ENCODE peak calls at places on chromosomes 6 and 20, in nine cellular contexts. E is right atrium auricular region; Y is ovary; P is CD8-positive, alpha-beta memory T cell; A is tibial nerve; K is cardiac muscle cell; D is SK-N-SH; I is upper lobe of right lung; J is pancreas. U is an unnamed sample.

GRCh38 chr6:166476634-166477215 is 94.0 kb upstream of the MPC1 start:
- DNase-seq in E (no peak), A (no peak), P (no peak), D (no peak), K (no peak), J (no peak), I (no peak), Y (peak; percentile 5), U (no peak)

GRCh38 chr6:150201791-150202329 is 59.0 kb downstream of the PPP1R14C start:
- DNase-seq in A (no peak), Y (no peak), K (no peak), P (no peak), J (no peak), D (no peak), I (no peak), E (no peak), U (no peak)

GRCh38 chr6:166822609-166823008 is 133.7 kb downstream of the RNASET2 start:
- DNase-seq in D (no peak), P (no peak), Y (no peak), J (no peak), E (no peak), A (no peak), K (no peak), I (no peak), U (no peak)

GRCh38 chr6:144652292-144652891 is 367.3 kb downstream of the UTRN start:
- DNase-seq in K (no peak), A (no peak), J (no peak), Y (no peak), E (no peak), P (no peak), I (no peak), D (no peak), U (no peak)

GRCh38 chr6:30857537-30857936 is 26.8 kb upstream of the DDR1 start:
- DNase-seq in J (no peak), D (no peak), P (no peak), I (no peak), Y (no peak), E (no peak), A (no peak), K (no peak), U (no peak)

GRCh38 chr20:58566981-58567380 is 51.8 kb upstream of the APCDD1L start:
- DNase-seq in I (no peak), A (no peak), Y (no peak), K (no peak), J (no peak), E (no peak), D (no peak), P (no peak), U (no peak)

GRCh38 chr6:1853761-1854160 is 244.0 kb downstream of the FOXC1 start:
- DNase-seq in P (no peak), Y (no peak), I (no peak), E (no peak), K (no peak), A (no peak), J (no peak), D (no peak), U (no peak)

GRCh38 chr20:35307666-35308653 is 15.7 kb upstream of the FAM83C start:
- DNase-seq in E (no peak), Y (no peak), P (no peak), K (peak; percentile 73), I (no peak), J (peak; percentile 42), A (no peak), D (no peak), U (peak; percentile 84)

GRCh38 chr6:53573299-53573698 is 28.4 kb upstream of the GCLC start:
- DNase-seq in A (no peak), E (no peak), P (no peak), Y (no peak), I (no peak), J (no peak), K (no peak), D (peak; percentile 20), U (no peak)

GRCh38 chr6:41577865-41578713 is 31.9 kb downstream of the FOXP4 start:
- DNase-seq in D (peak; percentile 44), Y (no peak), I (peak; percentile 73), J (peak; percentile 56), K (peak; percentile 48), E (no peak), P (no peak), A (no peak), U (no peak)

GRCh38 chr6:29887330-29887818 is 55.0 kb upstream of the HLA-A start:
- DNase-seq in Y (peak; percentile 73), J (peak; percentile 35), E (peak; percentile 70), D (no peak), P (peak; percentile 21), I (peak; percentile 78), A (no peak), K (peak; percentile 34), U (no peak)

GRCh38 chr6:33824461-33825154 is 20.8 kb upstream of the MLN start:
- DNase-seq in J (no peak), E (peak; percentile 61), D (no peak), K (peak; percentile 80), Y (no peak), A (no peak), I (peak; percentile 81), P (no peak), U (no peak)

GRCh38 chr6:13813011-13813410 is 1.3 kb downstream of the MCUR1 start:
- DNase-seq in Y (no peak), E (no peak), D (no peak), J (no peak), K (no peak), A (no peak), P (no peak), I (no peak), U (no peak)

GRCh38 chr6:124872361-124873065 is 89.7 kb upstream of the RNF217 start:
- DNase-seq in Y (no peak), E (no peak), J (no peak), I (no peak), D (no peak), P (no peak), K (no peak), A (no peak), U (no peak)

GRCh38 chr20:10536531-10536930 is 101.4 kb downstream of the SLX4IP start:
- DNase-seq in E (no peak), J (peak; percentile 77), D (no peak), A (no peak), Y (no peak), K (peak; percentile 60), I (peak; percentile 66), P (peak; percentile 4), U (no peak)

GRCh38 chr20:52800734-52801627 is 171.2 kb upstream of the TSHZ2 start:
- DNase-seq in D (peak; percentile 34), I (no peak), A (no peak), J (no peak), P (no peak), K (no peak), E (no peak), Y (no peak), U (no peak)

GRCh38 chr20:40563296-40563950 is 125.6 kb downstream of the MAFB start:
- DNase-seq in E (no peak), D (no peak), A (no peak), Y (no peak), I (peak; percentile 86), J (no peak), K (peak; percentile 79), P (no peak), U (no peak)

GRCh38 chr6:42140051-42140450 is 2.4 kb downstream of the C6orf132 start:
- DNase-seq in A (no peak), P (no peak), D (no peak), Y (no peak), E (no peak), J (no peak), K (peak; percentile 13), I (no peak), U (no peak)

GRCh38 chr6:35056952-35057351 is 84.2 kb downstream of the TCP11 start:
- DNase-seq in P (no peak), D (peak; percentile 3), E (no peak), K (no peak), Y (no peak), A (no peak), I (no peak), J (no peak), U (no peak)

GRCh38 chr6:24500683-24501082 is 5.9 kb downstream of the ALDH5A1 start:
- DNase-seq in K (no peak), E (no peak), J (no peak), D (no peak), A (no peak), P (no peak), I (no peak), Y (no peak), U (no peak)

GRCh38 chr6:73613806-73614536 is 39.8 kb downstream of the SLC17A5 start:
- DNase-seq in D (no peak), Y (no peak), K (no peak), I (no peak), P (no peak), A (no peak), J (no peak), E (no peak), U (no peak)
- H3K27ac ChIP-seq in D (no peak overlapping the region), Y (no peak overlapping the region), K (no peak overlapping the region), I (no peak overlapping the region), P (no peak overlapping the region), A (no peak overlapping the region), J (no peak overlapping the region), E (no peak overlapping the region), U (no peak overlapping the region)

GRCh38 chr20:63101781-63102719 is 95.3 kb upstream of the BHLHE23 start:
- DNase-seq in D (peak; percentile 67), Y (peak; percentile 35), J (no peak), P (peak; percentile 30), K (peak; percentile 61), I (peak; percentile 71), E (no peak), A (peak; percentile 11), U (peak; percentile 66)
- H3K4me3 ChIP-seq in D (peak overlapping the region; percentile 48), Y (peak overlapping the region; percentile 47), J (peak overlapping the region; percentile 33), P (peak overlapping the region; percentile 82), K (peak overlapping the region; percentile 18), I (peak overlapping the region; percentile 72), E (peak overlapping the region; percentile 62), A (peak overlapping the region; percentile 73), U (peak overlapping the region; percentile 73)

DNA sequence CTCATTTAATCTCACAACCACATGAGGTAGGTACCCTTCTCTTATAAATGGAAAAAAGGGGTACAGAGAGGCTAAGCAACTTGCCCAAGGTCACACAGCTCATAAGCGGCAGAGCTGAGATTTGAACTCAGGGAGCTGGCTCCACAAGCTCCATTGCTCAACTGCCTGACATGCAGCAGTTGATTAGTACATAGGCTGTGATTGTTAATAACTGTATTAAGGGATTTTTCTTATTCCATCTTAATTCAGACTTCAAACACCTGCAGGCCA is 6.6 kb downstream of the CCN5 start:
- DNase-seq in Y (peak; percentile 16), P (no peak), E (no peak), A (no peak), J (no peak), D (no peak), I (no peak), K (no peak), U (no peak)
- H3K27ac ChIP-seq in Y (peak overlapping the region; percentile 55), P (no peak overlapping the region), E (peak overlapping the region; percentile 87), A (peak overlapping the region; percentile 82), J (no peak overlapping the region), D (no peak overlapping the region), I (peak overlapping the region; percentile 60), K (no peak overlapping the region), U (peak overlapping the region; percentile 39)

DNA sequence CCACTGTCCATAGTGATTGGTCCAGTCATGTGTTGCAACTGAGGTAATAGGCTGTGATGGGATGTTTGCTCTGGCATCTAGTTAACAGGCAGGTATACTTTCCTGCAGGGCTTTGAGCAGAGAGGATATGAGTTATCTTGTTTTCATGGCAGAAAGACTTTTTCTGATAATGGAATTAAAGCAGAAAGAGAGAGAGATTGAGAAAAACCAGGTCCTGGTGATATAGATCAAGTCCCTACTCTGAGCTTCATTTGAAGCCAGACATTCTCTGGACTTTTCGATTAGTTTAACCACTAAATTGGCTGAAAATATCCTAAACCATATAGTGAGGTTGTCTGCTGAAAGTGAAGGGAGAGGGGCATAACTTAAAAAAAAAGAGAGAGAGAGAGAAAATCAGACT is 233.8 kb upstream of the TBX18 start:
- DNase-seq in I (no peak), P (no peak), D (peak; percentile 1), Y (no peak), E (no peak), K (no peak), A (no peak), J (no peak), U (no peak)
- H3K4me3 ChIP-seq in I (no peak overlapping the region), P (no peak overlapping the region), D (no peak overlapping the region), Y (no peak overlapping the region), E (no peak overlapping the region), K (no peak overlapping the region), A (no peak overlapping the region), J (no peak overlapping the region), U (no peak overlapping the region)

U was measured in ascending aorta.